ENCODE peak calls at places on chromosomes 4 and X, in five cellular contexts. K is GM20000, C is RWPE1, E is fibroblast of mammary gland, S is dorsolateral prefrontal cortex. V is an unnamed sample.

GRCh38 chr4:118224239-118224829 is 128.5 kb downstream of the PRSS12 start:
- DNase-seq in K (peak), C (peak), E (peak), S (peak), V (peak)

GRCh38 chr4:88891636-88892035 is 165.3 kb downstream of the FAM13A start:
- DNase-seq in K (no peak), C (no peak), E (no peak), S (no peak), V (no peak)

GRCh38 chr4:30719363-30720020 is 677 bp upstream of the PCDH7 start:
- DNase-seq in K (peak), C (peak), E (peak), S (no peak), V (peak)

GRCh38 chrX:39935414-39936064 is 162.2 kb downstream of the BCOR start:
- DNase-seq in K (no peak), C (no peak), E (no peak), S (peak), V (no peak)

GRCh38 chr4:154491731-154492249 is at the start of gene DCHS2:
- DNase-seq in K (peak), C (peak), E (no peak), S (no peak), V (no peak)

GRCh38 chr4:123102897-123103489 is 180.6 kb upstream of the NUDT6 start:
- DNase-seq in K (peak), C (peak), E (peak), S (no peak), V (peak)

GRCh38 chr4:7719354-7720174 is 220.1 kb downstream of the AFAP1 start:
- DNase-seq in K (peak), C (peak), E (peak), S (peak), V (no peak)

GRCh38 chr4:38819569-38819968 is 15.0 kb upstream of the TLR1 start:
- DNase-seq in K (peak), C (no peak), E (no peak), S (no peak), V (no peak)

GRCh38 chrX:153848325-153848724 is 18.0 kb upstream of the PDZD4 start:
- DNase-seq in K (no peak), C (no peak), E (no peak), S (no peak), V (no peak)

GRCh38 chrX:9440116-9440844 is 24.6 kb upstream of the TBL1X start:
- DNase-seq in K (no peak), C (no peak), E (no peak), S (no peak), V (no peak)

GRCh38 chr4:75718529-75718928 is 5.8 kb upstream of the USO1 start:
- DNase-seq in K (no peak), C (peak), E (no peak), S (no peak), V (no peak)

GRCh38 chr4:173333658-173334084 is 487 bp downstream of the HMGB2 start:
- DNase-seq in K (peak), C (peak), E (peak), S (peak), V (peak)

GRCh38 chrX:153649178-153649914 is 2.3 kb downstream of the DUSP9 start:
- DNase-seq in K (peak), C (no peak), E (no peak), S (no peak), V (no peak)

GRCh38 chr4:27861802-27862201 is 1001.2 kb downstream of the STIM2 start:
- DNase-seq in K (no peak), C (no peak), E (peak), S (no peak), V (peak)

GRCh38 chr4:54226399-54227260 is 2.5 kb upstream of the PDGFRA start:
- DNase-seq in K (peak), C (no peak), E (peak), S (no peak), V (peak)

GRCh38 chr4:142405021-142405991 is 440.8 kb downstream of the INPP4B start:
- DNase-seq in K (peak), C (peak), E (peak), S (no peak), V (peak)

GRCh38 chrX:24506082-24506481 is 41.0 kb downstream of the PDK3 start:
- DNase-seq in K (peak), C (peak), E (peak), S (no peak), V (peak)

GRCh38 chr4:6991771-6992557 is 51.2 kb upstream of the TADA2B start:
- DNase-seq in K (no peak), C (peak), E (peak), S (no peak), V (peak)

GRCh38 chr4:61309616-61310015 is 109.5 kb downstream of the ADGRL3 start:
- DNase-seq in K (no peak), C (no peak), E (no peak), S (no peak), V (no peak)

GRCh38 chr4:152585036-152585439 is 49.1 kb upstream of the FBXW7 start:
- DNase-seq in K (peak), C (no peak), E (no peak), S (no peak), V (no peak)

GRCh38 chrX:146887020-146887419 is 72.5 kb upstream of the CXorf51A start:
- DNase-seq in K (no peak), C (no peak), E (no peak), S (no peak), V (no peak)

GRCh38 chrX:49155243-49155899 is 7.2 kb upstream of the MAGIX start:
- DNase-seq in K (peak), C (peak), E (peak), S (peak), V (peak)

GRCh38 chr4:8323947-8324555 is 54.5 kb downstream of the HTRA3 start:
- DNase-seq in K (no peak), C (no peak), E (no peak), S (no peak), V (no peak)

GRCh38 chr4:53507671-53508286 is 83.5 kb downstream of the LNX1 start:
- DNase-seq in K (no peak), C (no peak), E (peak), S (no peak), V (no peak)

GRCh38 chr4:75512336-75513211 is 1.6 kb downstream of the RCHY1 start:
- DNase-seq in K (peak), C (peak), E (peak), S (no peak), V (peak)

GRCh38 chrX:45758738-45759397 is 558.2 kb upstream of the DIPK2B start:
- DNase-seq in K (no peak), C (no peak), E (peak), S (no peak), V (no peak)

GRCh38 chr4:159904906-159905305 is 802.0 kb downstream of the RAPGEF2 start:
- DNase-seq in K (no peak), C (no peak), E (no peak), S (no peak), V (no peak)

GRCh38 chr4:159906051-159906450 is 803.2 kb downstream of the RAPGEF2 start:
- DNase-seq in K (no peak), C (no peak), E (no peak), S (no peak), V (no peak)

GRCh38 chr4:159902648-159903047 is 799.8 kb downstream of the RAPGEF2 start:
- DNase-seq in K (no peak), C (no peak), E (no peak), S (no peak), V (no peak)

GRCh38 chr4:159899596-159899995 is 796.7 kb downstream of the RAPGEF2 start:
- DNase-seq in K (no peak), C (no peak), E (no peak), S (no peak), V (no peak)

DNA sequence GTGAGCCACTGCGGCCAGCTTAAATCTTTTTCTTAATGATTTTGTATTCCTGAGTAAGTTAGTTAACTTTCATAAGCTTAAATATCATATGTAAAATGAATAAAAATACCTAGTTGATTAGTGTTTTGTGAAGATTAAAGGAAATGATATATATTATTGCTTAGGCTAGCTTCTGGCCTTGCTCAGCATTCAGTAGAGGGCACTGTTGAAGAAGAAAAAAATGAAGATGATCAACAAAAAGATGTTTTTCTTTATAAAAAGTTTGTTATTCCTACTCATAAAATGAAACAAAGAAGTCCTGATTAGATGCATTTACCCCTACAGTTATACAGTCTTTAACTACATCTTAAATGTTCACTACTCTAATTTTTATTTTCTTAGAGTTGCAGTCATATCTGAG is 797.7 kb downstream of the RAPGEF2 start:
- DNase-seq in K (no peak), C (no peak), E (no peak), S (no peak), V (no peak)
- TF ChIP-seq CTCF in K (no peak), C (no peak), E (no peak), S (no peak), V (no peak)

DNA sequence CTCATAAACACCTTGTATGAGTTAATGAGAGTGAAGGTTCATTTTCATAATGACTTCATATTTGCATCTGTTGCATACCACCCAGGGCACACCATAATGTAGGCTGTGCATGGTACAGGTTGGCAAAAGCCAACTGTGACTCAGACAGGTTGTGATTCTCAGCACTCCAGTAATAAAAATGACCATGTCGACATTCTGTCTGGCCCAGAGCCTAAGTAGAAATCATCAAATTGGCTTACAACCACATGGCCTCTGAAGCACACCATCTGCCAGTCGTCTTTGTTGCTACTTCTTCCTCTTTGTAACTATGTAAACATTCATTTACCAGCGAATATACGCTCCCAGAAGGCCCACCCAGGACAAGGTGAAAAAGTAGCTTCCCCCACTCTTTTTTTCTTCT is 459.5 kb downstream of the GASK1B start:
- DNase-seq in K (no peak), C (no peak), E (peak), S (peak), V (no peak)
- TF ChIP-seq CTCF in K (no peak), C (no peak), E (no peak), S (no peak), V (no peak)

DNA sequence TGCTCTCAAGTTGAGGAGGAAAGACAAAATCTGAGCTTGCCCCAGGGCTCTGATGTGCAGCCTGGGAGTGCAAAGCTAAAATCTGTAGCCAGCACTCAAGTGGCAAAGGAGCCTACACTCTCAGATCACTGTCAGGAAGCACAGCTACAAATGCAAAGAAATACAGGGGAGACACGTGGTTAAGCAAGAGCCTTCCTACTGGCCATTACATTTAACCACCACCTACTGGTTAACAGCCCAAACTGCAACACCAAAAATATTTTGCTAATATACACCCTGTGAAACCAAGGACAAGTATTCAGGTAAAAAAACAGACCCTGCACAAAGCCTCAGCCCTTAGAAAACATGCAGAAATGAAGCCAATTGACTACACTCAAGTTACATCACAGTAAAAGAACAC is 170.4 kb upstream of the FGF16 start:
- DNase-seq in K (no peak), C (no peak), E (no peak), S (no peak), V (no peak)
- TF ChIP-seq CTCF in K (no peak), C (no peak), E (peak), S (no peak), V (no peak)

GRCh38 chr4:24472514-24473308 is 111.6 kb downstream of the DHX15 start:
- DNase-seq in K (peak), C (peak), E (peak), S (peak), V (peak)

GRCh38 chr4:24475756-24476155 is 108.6 kb downstream of the DHX15 start:
- DNase-seq in K (no peak), C (no peak), E (no peak), S (no peak), V (no peak)

GRCh38 chr4:24473309-24473721 is 111.0 kb downstream of the DHX15 start:
- DNase-seq in K (no peak), C (no peak), E (peak), S (peak), V (peak)

GRCh38 chr4:24477919-24478318 is 106.4 kb downstream of the DHX15 start:
- DNase-seq in K (no peak), C (no peak), E (peak), S (no peak), V (peak)

GRCh38 chr4:24476209-24476781 is 108.1 kb downstream of the DHX15 start:
- DNase-seq in K (peak), C (peak), E (peak), S (no peak), V (no peak)
- TF ChIP-seq CTCF in K (peak), C (peak), E (peak), S (peak), V (peak)

DNA sequence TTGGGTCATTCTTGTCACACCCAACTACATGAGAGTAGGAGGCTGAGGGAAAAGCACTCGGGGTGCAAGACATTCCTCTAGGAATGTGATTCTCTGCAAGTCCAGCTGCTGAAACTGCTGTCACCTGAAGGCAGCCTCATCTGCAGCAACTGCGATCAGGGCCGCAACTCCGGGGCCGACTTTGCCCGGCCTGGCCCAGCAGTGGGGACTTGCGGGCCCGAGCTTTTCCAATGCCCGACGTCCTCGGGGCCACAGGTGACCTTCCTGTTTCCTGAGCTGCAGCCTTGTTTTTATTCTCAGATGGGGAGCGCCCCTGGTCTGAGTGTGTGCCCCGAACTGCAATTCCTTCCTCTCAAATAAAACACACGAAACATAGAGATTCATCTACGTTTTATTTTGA is 104.7 kb upstream of the NKX1-1 start:
- DNase-seq in K (no peak), C (no peak), E (no peak), S (no peak), V (no peak)
- TF ChIP-seq CTCF in K (no peak), C (no peak), E (no peak), S (no peak), V (no peak)

DNA sequence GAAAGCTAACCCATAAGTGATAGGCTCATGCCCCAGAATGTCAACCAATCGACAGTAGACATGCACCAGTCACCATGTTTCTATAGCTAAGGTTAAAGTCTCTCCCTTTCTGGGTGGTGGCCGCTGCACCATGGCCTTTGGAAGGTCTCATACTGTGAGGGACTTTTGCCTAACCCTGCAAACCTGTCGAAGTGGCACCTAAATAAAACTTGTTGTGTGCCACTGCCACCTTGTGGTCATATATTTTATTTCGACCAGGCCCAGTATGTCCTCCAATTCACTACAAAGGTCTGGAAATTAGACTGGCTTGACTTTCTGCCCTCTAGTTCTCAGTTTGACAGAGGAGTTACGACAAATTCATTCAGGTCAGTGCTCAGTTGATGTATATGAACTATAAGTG is 163.1 kb downstream of the SMARCA1 start:
- DNase-seq in K (peak), C (peak), E (peak), S (peak), V (peak)
- TF ChIP-seq CTCF in K (peak), C (peak), E (peak), S (peak), V (peak)

GRCh38 chr4:121514443-121514842 is 133.6 kb upstream of the QRFPR start:
- DNase-seq in K (no peak), C (no peak), E (no peak), S (no peak), V (no peak)
- TF ChIP-seq CTCF in K (no peak), C (no peak), E (peak), S (no peak), V (peak)

GRCh38 chr4:4256799-4257198 is 8.8 kb upstream of the TMEM128 start:
- DNase-seq in K (no peak), C (no peak), E (no peak), S (no peak), V (no peak)

GRCh38 chr4:4259484-4260100 is 11.6 kb upstream of the TMEM128 start:
- DNase-seq in K (no peak), C (no peak), E (peak), S (no peak), V (no peak)

GRCh38 chr4:4254666-4255065 is 6.6 kb upstream of the TMEM128 start:
- DNase-seq in K (no peak), C (no peak), E (no peak), S (no peak), V (no peak)

GRCh38 chr4:4260185-4260751 is 12.2 kb upstream of the TMEM128 start:
- DNase-seq in K (peak), C (peak), E (peak), S (no peak), V (peak)
- TF ChIP-seq CTCF in K (no peak), C (peak), E (peak), S (peak), V (peak)

GRCh38 chrX:119654112-119654531 is 38.8 kb downstream of the SEPTIN6 start:
- DNase-seq in K (no peak), C (no peak), E (peak), S (no peak), V (peak)
- TF ChIP-seq CTCF in K (no peak), C (no peak), E (peak), S (no peak), V (no peak)